ENCODE peak calls at places on chromosomes 1 and 21, in four cellular contexts. L, C, U and Y are unnamed samples.

GRCh38 chr1:19619697-19620384 is 24.3 kb upstream of the NBL1 start:
- DNase-seq in C (no peak), L (no peak), U (no peak), Y (no peak)

GRCh38 chr1:170168263-170168662 is 22.5 kb downstream of the NTMT2 start:
- DNase-seq in L (no peak), U (no peak), C (no peak), Y (no peak)

GRCh38 chr1:200899015-200899386 is 4.3 kb downstream of the INAVA start:
- DNase-seq in C (no peak), L (no peak), U (no peak), Y (no peak)

GRCh38 chr1:209823143-209824041 is 4.4 kb upstream of the UTP25 start:
- DNase-seq in U (no peak), C (no peak), L (no peak), Y (no peak)

GRCh38 chr1:22207605-22208264 is 64.8 kb upstream of the WNT4 start:
- DNase-seq in L (no peak), U (no peak), C (peak; percentile 57), Y (no peak)

GRCh38 chr1:91712981-91713841 is 172.7 kb downstream of the TGFBR3 start:
- DNase-seq in U (no peak), L (no peak), C (peak; percentile 77), Y (no peak)

GRCh38 chr21:41431788-41432548 is 5.9 kb downstream of the MX1 start:
- DNase-seq in U (no peak), L (no peak), C (no peak), Y (no peak)

GRCh38 chr1:111199881-111200801 is at the start of gene DENND2D:
- DNase-seq in U (peak; percentile 57), C (no peak), L (peak; percentile 67), Y (no peak)

GRCh38 chr21:31176080-31176551 is 137.8 kb upstream of the KRTAP19-8 start:
- DNase-seq in L (no peak), C (no peak), U (no peak), Y (no peak)

GRCh38 chr1:59505596-59506028 is 208.7 kb downstream of the FGGY start:
- DNase-seq in C (no peak), U (no peak), L (no peak), Y (no peak)

GRCh38 chr1:236734141-236734765 is 48.0 kb downstream of the ACTN2 start:
- DNase-seq in L (no peak), U (no peak), C (no peak), Y (no peak)

GRCh38 chr1:46485564-46486431 is 3.8 kb upstream of the DMBX1 start:
- DNase-seq in C (no peak), U (no peak), L (no peak), Y (no peak)

GRCh38 chr1:176880954-176881595 is 283.4 kb downstream of the ASTN1 start:
- DNase-seq in L (no peak), C (peak; percentile 82), U (no peak), Y (no peak)

GRCh38 chr1:921011-921837 is 2.5 kb upstream of the SAMD11 start:
- DNase-seq in C (peak; percentile 85), L (no peak), U (peak; percentile 25), Y (no peak)

GRCh38 chr1:81920245-81920740 is 119.6 kb downstream of the ADGRL2 start:
- DNase-seq in U (no peak), L (no peak), C (peak; percentile 56), Y (no peak)

GRCh38 chr1:202622388-202622787 is 87.9 kb downstream of the SYT2 start:
- DNase-seq in C (peak; percentile 4), U (no peak), L (no peak), Y (no peak)

GRCh38 chr1:227890451-227891222 is 57.1 kb downstream of the WNT9A start:
- DNase-seq in L (no peak), C (no peak), U (no peak), Y (peak; percentile 64)

DNA sequence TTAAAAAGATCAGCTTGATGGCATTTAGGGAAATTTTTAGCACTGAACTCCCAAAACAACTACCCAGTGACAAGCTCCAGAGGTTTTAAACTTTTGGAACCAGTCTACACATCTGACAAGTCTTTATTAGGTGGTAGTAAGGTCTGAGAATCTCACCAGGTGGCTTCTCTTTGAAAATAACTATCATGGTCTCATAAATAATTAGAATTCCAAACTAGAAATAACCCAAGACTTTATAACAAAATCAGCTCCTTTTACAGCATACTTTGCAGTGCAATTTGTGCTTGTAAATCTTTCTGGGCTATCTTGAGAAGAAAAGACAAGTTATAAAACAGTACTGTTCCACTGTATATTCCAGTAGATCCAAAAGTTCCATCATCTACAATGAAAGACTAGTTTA is 108.7 kb downstream of the LTN1 start:
- DNase-seq in C (no peak), U (no peak), L (no peak), Y (no peak)
- H3K27ac ChIP-seq in C (no peak overlapping the region), U (no peak overlapping the region), L (peak overlapping the region; percentile 85), Y (no peak overlapping the region)

GRCh38 chr1:41423511-41424191 is 60.8 kb downstream of the EDN2 start:
- DNase-seq in C (peak; percentile 93), U (no peak), L (no peak), Y (no peak)
- TF ChIP-seq CTCF in C (peak; percentile 54), U (no peak), L (no peak), Y (no peak)

GRCh38 chr1:31361607-31362006 is 11.3 kb downstream of the FABP3 start:
- DNase-seq in L (no peak), U (no peak), C (no peak), Y (no peak)
- H3K27ac ChIP-seq in L (no peak overlapping the region), U (no peak overlapping the region), C (peak overlapping the region; percentile 71), Y (no peak overlapping the region)

DNA sequence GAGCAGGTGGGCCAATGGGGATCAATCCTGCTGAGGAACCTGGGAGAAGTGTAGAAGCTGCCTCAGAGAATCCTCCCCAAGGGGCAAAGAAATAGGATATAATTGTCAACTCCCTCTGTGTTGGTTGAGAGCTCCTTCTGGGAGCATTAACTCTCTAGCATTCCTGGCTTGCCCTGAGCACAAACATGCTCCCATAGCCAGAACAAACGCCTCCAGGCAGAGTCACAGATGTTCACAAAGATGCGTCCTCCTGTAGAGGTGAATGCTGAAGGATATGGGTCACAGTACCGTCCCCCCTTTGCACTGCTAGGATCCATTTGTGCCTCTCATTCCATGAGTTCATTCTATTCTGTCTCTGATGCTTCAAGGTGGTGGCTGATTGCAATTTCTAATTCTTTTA is 9.6 kb upstream of the BCAN start:
- DNase-seq in U (no peak), L (no peak), C (no peak), Y (no peak)
- TF ChIP-seq CTCF in U (no peak), L (no peak), C (no peak), Y (no peak)

GRCh38 chr1:39370602-39371001 is 120.8 kb upstream of the BMP8A start:
- DNase-seq in L (no peak), C (no peak), U (no peak), Y (no peak)

GRCh38 chr1:39372105-39372504 is 119.3 kb upstream of the BMP8A start:
- DNase-seq in U (no peak), C (no peak), L (no peak), Y (no peak)

GRCh38 chr1:39368045-39368444 is 123.4 kb upstream of the BMP8A start:
- DNase-seq in C (no peak), L (no peak), U (no peak), Y (no peak)

GRCh38 chr1:39369568-39369967 is 121.9 kb upstream of the BMP8A start:
- DNase-seq in C (no peak), U (no peak), L (no peak), Y (no peak)
- H3K27ac ChIP-seq in C (no peak overlapping the region), U (no peak overlapping the region), L (peak overlapping the region; percentile 77), Y (peak overlapping the region; percentile 83)

DNA sequence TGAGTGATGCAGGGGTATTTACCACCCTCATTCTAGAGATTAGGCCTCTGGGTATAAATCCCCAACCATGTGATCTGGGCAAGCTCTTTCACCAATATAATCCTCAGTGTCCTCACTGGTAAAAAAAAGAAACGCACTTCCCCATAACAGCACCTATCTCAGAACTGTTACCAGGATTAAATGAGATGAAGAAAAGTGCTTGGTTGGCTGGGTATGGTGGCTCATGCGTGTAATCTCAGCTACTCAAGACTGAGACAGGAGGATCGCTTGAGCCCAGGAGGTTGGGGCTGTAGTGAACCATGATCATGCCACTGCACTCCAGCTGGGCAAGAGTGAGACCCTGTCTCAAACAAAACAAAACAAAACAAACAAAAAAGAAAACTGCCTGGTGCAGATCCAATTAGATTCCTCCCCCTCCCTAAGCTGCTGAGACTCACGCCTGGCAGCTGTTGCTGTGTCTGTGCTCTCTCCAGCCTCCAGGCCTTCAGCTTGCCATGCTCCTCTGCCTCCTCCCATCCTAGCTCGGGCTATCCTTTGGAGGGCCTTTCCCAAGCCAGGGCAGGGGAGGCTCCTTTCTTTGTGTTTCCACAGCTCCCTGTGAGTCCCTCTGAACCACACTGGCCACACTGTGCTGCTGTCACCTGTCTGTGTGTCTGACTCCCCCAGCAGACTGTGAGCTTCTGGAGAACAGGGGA is 19.0 kb downstream of the CYB5RL start:
- DNase-seq in U (no peak), C (no peak), L (no peak), Y (no peak)
- TF ChIP-seq CTCF in U (no peak), C (no peak), L (no peak), Y (no peak)

DNA sequence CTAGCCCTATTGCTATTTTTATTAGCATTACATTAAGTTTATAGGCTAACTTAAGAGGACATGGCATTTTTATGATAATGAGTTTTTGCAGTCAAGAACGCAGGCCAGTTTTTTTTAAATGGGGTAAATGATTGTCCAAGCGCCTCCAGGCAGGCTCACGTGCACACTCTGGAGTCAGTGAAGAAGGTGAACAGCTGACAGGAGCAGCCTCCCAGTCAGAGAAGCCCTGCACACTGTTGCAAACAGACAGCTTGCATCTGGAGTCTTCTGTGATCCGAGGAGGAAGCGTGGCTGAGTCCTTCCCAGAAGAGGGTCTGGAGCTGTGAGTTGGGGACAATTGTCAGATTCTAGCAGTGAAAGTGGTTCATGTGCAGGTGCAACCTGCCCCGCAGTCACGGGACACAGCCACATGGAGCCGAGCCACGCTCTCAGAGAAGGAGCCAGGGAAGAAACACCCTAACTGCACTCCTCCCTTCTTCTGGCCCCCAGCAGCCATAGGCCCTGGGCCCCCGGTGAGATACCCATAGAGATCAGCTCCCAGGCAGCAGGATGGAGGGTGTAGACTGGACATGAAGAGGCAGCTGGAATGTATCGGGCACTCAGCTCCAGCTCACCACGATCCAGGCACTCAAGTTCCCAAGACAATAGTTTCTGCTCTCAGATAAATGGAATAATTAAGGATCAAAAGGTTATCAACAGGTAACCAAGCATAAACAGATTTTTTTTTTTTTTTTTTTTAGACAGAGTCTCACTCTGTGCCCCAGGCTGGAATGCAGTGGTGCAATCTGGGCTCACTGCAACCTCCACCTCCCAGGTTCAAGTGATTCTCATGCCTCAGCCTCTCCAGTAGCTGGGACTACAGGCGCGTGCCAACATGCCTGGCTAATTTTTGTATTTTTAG is 26.4 kb downstream of the CAPN2 start:
- DNase-seq in U (no peak), C (no peak), L (no peak), Y (no peak)
- H3K27ac ChIP-seq in U (no peak overlapping the region), C (peak overlapping the region; percentile 78), L (peak overlapping the region; percentile 76), Y (peak overlapping the region; percentile 77)

DNA sequence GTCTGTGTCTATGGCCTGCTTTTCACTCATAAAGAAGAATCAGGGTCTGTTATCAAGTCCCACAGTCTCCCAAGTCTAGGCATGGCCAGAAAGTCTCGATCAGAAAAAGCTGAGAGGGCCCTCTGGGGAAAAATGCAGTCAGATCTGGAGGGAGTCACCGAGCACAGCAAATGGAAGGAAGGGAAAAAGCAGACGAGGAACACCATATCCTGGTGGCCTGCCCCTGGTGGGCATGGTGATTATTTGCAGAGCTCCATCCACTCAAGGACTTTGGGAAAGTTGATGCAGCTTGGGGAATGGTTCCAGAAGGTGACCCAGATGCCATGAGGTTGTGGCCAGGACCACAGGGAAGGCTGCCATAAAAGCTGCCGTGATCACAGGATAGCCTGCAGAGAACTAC is 189.1 kb downstream of the CLIC6 start:
- DNase-seq in L (no peak), U (no peak), C (no peak), Y (no peak)
- TF ChIP-seq CTCF in L (no peak), U (no peak), C (peak; percentile 16), Y (no peak)